ENCODE peak calls at places on chromosomes 4 and X, in five cellular contexts. A is fibroblast of lung, R is HFF-Myc, I is GM13977, N is upper lobe of left lung. H is an unnamed sample.

GRCh38 chr4:78864405-78865024 is 74.7 kb downstream of the PAQR3 start:
- DNase-seq in A (peak; percentile 92), R (peak; percentile 73), I (peak; percentile 42), N (no peak), H (peak; percentile 62)

GRCh38 chrX:20459410-20460350 is 193.0 kb upstream of the RPS6KA3 start:
- DNase-seq in N (no peak), R (no peak), A (no peak), I (no peak), H (no peak)

GRCh38 chr4:186915816-186916215 is 192.2 kb upstream of the FAT1 start:
- DNase-seq in N (no peak), R (no peak), A (no peak), I (no peak), H (no peak)

GRCh38 chrX:132591719-132592275 is 103.0 kb upstream of the MBNL3 start:
- DNase-seq in I (no peak), N (no peak), R (no peak), A (no peak), H (no peak)

GRCh38 chrX:29652484-29652883 is 562.9 kb upstream of the MAGEB2 start:
- DNase-seq in I (no peak), N (no peak), A (peak; percentile 55), R (peak; percentile 35), H (peak; percentile 66)

GRCh38 chr4:54440394-54441223 is 211.5 kb downstream of the PDGFRA start:
- DNase-seq in N (no peak), A (peak; percentile 56), I (peak; percentile 17), R (no peak), H (no peak)

GRCh38 chrX:17814557-17814956 is 46.5 kb downstream of the RAI2 start:
- DNase-seq in I (no peak), R (no peak), A (peak; percentile 54), N (no peak), H (no peak)

GRCh38 chr4:113116414-113117345 is 67.2 kb downstream of the ANK2 start:
- DNase-seq in R (no peak), N (no peak), I (no peak), A (no peak), H (no peak)

GRCh38 chr4:119664168-119664907 is 35.7 kb upstream of the PDE5A start:
- DNase-seq in I (no peak), N (no peak), R (no peak), A (no peak), H (no peak)

GRCh38 chr4:6217716-6218381 is 17.5 kb upstream of the JAKMIP1 start:
- DNase-seq in R (no peak), N (no peak), I (peak; percentile 55), A (no peak), H (no peak)

GRCh38 chr4:161813889-161814288 is 349.9 kb downstream of the FSTL5 start:
- DNase-seq in R (no peak), N (no peak), A (no peak), I (no peak), H (no peak)

GRCh38 chrX:13022926-13023325 is 21.5 kb downstream of the FAM9C start:
- DNase-seq in R (no peak), I (peak; percentile 50), N (no peak), A (no peak), H (no peak)

GRCh38 chr4:156346959-156347385 is 393.3 kb upstream of the CTSO start:
- DNase-seq in A (no peak), I (no peak), N (no peak), R (no peak), H (no peak)

GRCh38 chr4:174215936-174216699 is 67.3 kb downstream of the FBXO8 start:
- DNase-seq in N (no peak), A (peak; percentile 12), I (no peak), R (no peak), H (no peak)

GRCh38 chrX:70479197-70479969 is 34.7 kb downstream of the DLG3 start:
- DNase-seq in R (no peak), N (no peak), A (peak; percentile 74), I (no peak), H (no peak)

GRCh38 chrX:69807400-69807799 is 191.5 kb downstream of the EDA start:
- DNase-seq in I (no peak), R (no peak), A (no peak), N (no peak), H (no peak)

GRCh38 chrX:2267890-2268289 is 232.9 kb downstream of the DHRSX start:
- DNase-seq in A (no peak), I (no peak), N (no peak), R (no peak), H (no peak)

GRCh38 chr4:177484613-177485021 is 42.4 kb upstream of the AGA start:
- DNase-seq in R (peak; percentile 52), A (peak; percentile 67), N (no peak), I (no peak), H (peak; percentile 76)

GRCh38 chrX:38060331-38060878 is 54.1 kb downstream of the SYTL5 start:
- DNase-seq in A (no peak), R (no peak), I (no peak), N (no peak), H (no peak)

GRCh38 chr4:57097711-57098110 is 12.5 kb downstream of the IGFBP7 start:
- DNase-seq in A (no peak), R (no peak), I (no peak), N (no peak), H (no peak)

GRCh38 chr4:13543648-13544555 is at the start of gene NKX3-2:
- DNase-seq in I (peak; percentile 60), N (peak; percentile 87), R (no peak), A (no peak), H (no peak)

GRCh38 chr4:173362666-173363065 is 8.1 kb upstream of the SAP30 start:
- DNase-seq in R (no peak), A (no peak), N (no peak), I (no peak), H (no peak)

GRCh38 chr4:25865586-25865985 is 2.8 kb upstream of the SEL1L3 start:
- DNase-seq in A (no peak), R (no peak), I (no peak), N (no peak), H (no peak)

DNA sequence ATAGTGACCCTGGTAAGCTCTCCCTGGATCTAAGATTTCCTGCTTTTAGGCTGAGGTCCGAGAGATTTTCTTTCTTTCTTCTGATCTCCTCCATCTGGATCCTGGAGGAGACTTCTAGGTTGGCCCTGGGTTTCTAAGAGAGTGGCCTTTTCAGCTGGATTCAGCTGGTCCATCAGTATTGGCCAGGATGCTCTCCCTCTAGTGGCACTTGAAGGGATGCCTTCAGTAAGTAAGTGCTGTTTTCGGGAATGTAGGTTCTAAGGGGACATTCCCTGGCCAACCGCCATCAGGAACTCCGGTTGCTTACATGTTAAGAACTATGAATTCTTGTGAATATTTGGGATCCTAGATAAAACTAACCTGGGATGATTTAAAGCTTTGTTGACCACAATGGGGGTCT is 56.9 kb downstream of the SERTM2 start:
- DNase-seq in N (no peak), R (no peak), A (no peak), I (no peak), H (no peak)
- TF ChIP-seq CTCF in N (no peak), R (peak; percentile 28), A (no peak), I (no peak), H (peak; percentile 46)

GRCh38 chr4:138555584-138555983 is 313.4 kb upstream of the SLC7A11 start:
- DNase-seq in I (no peak), N (no peak), R (no peak), A (peak; percentile 28), H (no peak)
- TF ChIP-seq CTCF in I (peak; percentile 33), N (no peak), R (peak; percentile 42), A (peak; percentile 27), H (peak; percentile 7)

GRCh38 chr4:139617702-139618490 is 47.7 kb upstream of the MGST2 start:
- DNase-seq in A (no peak), R (no peak), I (no peak), N (no peak), H (no peak)
- TF ChIP-seq CTCF in A (peak; percentile 40), R (no peak), I (no peak), N (no peak), H (peak; percentile 19)

GRCh38 chr4:59979061-59979460 is 1221.1 kb upstream of the ADGRL3 start:
- DNase-seq in N (no peak), A (no peak), I (no peak), R (no peak), H (no peak)
- TF ChIP-seq CTCF in N (no peak), A (no peak), I (no peak), R (no peak), H (no peak)

GRCh38 chrX:118497180-118497814 is 1.7 kb downstream of the DOCK11 start:
- DNase-seq in A (no peak), I (peak; percentile 26), N (no peak), R (no peak), H (no peak)
- TF ChIP-seq CTCF in A (no peak), I (no peak), N (no peak), R (no peak), H (no peak)

H was measured in AG09319.